ENCODE peak calls at places on chromosome 19, in ten cellular contexts. S is tibial nerve; D is ascending aorta; G is SK-N-SH; C is PC-3; L is breast epithelium; E is astrocyte; M is AG04450; I is CD8-positive, alpha-beta T cell; N is heart right ventricle. A is an unnamed sample.

GRCh38 chr19:54608792-54609191 is 15.4 kb downstream of the LILRA1 start:
- DNase-seq in N (no peak), G (no peak), L (no peak), S (no peak), I (no peak), D (no peak), E (no peak), M (no peak), C (no peak), A (no peak)

GRCh38 chr19:11693505-11694499 is 44.9 kb downstream of the ZNF823 start:
- DNase-seq in E (peak; percentile 25), N (no peak), D (no peak), G (peak; percentile 64), I (no peak), C (peak; percentile 52), S (no peak), M (no peak), L (no peak), A (no peak)

GRCh38 chr19:10430505-10431253 is 10.3 kb downstream of the PDE4A start:
- DNase-seq in E (no peak), M (no peak), L (no peak), C (peak; percentile 30), S (no peak), N (peak; percentile 40), G (peak; percentile 76), D (no peak), I (no peak), A (no peak)

GRCh38 chr19:49216076-49216475 is 58.5 kb downstream of the TRPM4 start:
- DNase-seq in M (no peak), G (no peak), D (no peak), E (peak; percentile 68), L (no peak), S (no peak), C (peak; percentile 86), I (no peak), N (no peak), A (no peak)

GRCh38 chr19:44808463-44809371 is at the start of gene BCAM:
- DNase-seq in I (no peak), G (peak; percentile 97), C (peak; percentile 58), L (peak; percentile 81), N (peak; percentile 87), E (peak; percentile 27), D (no peak), S (peak; percentile 55), M (no peak), A (peak; percentile 11)

GRCh38 chr19:40663712-40664692 is 26.4 kb downstream of the NUMBL start:
- DNase-seq in S (no peak), I (no peak), M (no peak), D (no peak), N (no peak), L (no peak), G (peak; percentile 57), C (peak; percentile 26), E (peak; percentile 44), A (no peak)

GRCh38 chr19:15299568-15300409 is 32.5 kb downstream of the BRD4 start:
- DNase-seq in M (peak; percentile 62), N (no peak), I (no peak), S (no peak), C (no peak), E (peak; percentile 73), L (no peak), D (no peak), G (no peak), A (no peak)

GRCh38 chr19:40466219-40467006 is at the start of gene SPTBN4:
- DNase-seq in C (no peak), I (peak; percentile 92), N (peak; percentile 22), E (no peak), S (peak; percentile 31), G (no peak), M (no peak), D (no peak), L (peak; percentile 65), A (peak; percentile 47)

GRCh38 chr19:42242071-42242511 is 311 bp downstream of the GSK3A start:
- DNase-seq in D (no peak), N (no peak), L (no peak), I (no peak), C (no peak), S (no peak), M (no peak), E (no peak), G (peak; percentile 59), A (no peak)

GRCh38 chr19:38664503-38665211 is 17.2 kb downstream of the ACTN4 start:
- DNase-seq in C (no peak), M (no peak), S (no peak), G (no peak), D (no peak), I (no peak), E (no peak), L (no peak), N (no peak), A (no peak)
- H3K27ac ChIP-seq in C (peak overlapping the region; percentile 76), M (peak overlapping the region; percentile 95), S (peak overlapping the region; percentile 92), G (peak overlapping the region; percentile 81), D (peak overlapping the region; percentile 96), I (no peak overlapping the region), E (peak overlapping the region; percentile 86), L (peak overlapping the region; percentile 98), N (peak overlapping the region; percentile 97), A (peak overlapping the region; percentile 84)

GRCh38 chr19:18041054-18041453 is 33.1 kb downstream of the ARRDC2 start:
- DNase-seq in N (no peak), G (no peak), E (no peak), C (no peak), I (no peak), S (no peak), L (no peak), M (no peak), D (no peak), A (no peak)

GRCh38 chr19:18046066-18046718 is 38.2 kb downstream of the ARRDC2 start:
- DNase-seq in G (no peak), C (peak; percentile 92), L (no peak), E (peak; percentile 66), D (no peak), S (no peak), N (no peak), M (no peak), I (no peak), A (no peak)

GRCh38 chr19:18044825-18045304 is 36.9 kb downstream of the ARRDC2 start:
- DNase-seq in E (peak; percentile 44), D (peak; percentile 53), L (peak; percentile 73), N (peak; percentile 82), C (peak; percentile 69), G (no peak), S (peak; percentile 40), I (peak; percentile 89), M (no peak), A (peak; percentile 54)

GRCh38 chr19:18049390-18049789 is 37.3 kb downstream of the IL12RB1 start:
- DNase-seq in S (peak; percentile 65), I (no peak), L (peak; percentile 77), D (peak; percentile 77), C (no peak), N (peak; percentile 98), E (peak; percentile 22), G (no peak), M (no peak), A (peak; percentile 46)

DNA sequence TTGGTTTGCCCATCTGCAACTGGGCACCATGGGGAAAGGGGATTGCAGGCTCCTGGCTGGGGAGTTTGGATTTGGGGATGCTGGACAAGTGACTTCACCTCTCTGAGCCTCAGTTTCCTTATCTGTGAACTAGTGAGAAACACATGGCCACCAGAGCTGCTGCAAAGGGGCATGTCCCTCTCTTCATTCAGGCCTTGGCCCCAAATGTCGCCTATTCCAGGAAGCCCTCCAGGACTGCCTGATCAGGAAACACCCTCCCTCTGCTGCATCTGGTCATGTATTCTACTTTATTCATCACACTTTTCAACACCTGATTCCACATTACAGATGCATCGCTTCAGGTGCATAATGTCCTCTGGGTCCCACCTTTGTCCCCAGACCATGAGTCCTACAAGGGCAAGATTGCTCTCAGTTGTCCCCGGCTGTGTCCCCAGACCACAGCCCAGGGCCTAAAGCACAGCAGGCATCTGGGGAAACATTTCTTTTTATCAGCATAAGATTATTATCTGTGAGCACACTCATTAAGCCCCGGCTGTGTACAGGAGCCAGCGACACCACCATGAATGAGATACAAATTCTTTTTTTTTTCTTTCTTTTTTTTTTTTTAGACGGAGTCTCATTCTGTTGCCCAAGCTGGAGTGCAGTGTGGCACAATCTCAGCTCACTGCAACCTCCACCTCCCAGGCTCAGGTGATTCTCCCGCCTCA is 37.5 kb downstream of the ARRDC2 start:
- DNase-seq in S (no peak), M (no peak), C (no peak), L (no peak), E (no peak), D (no peak), I (no peak), G (no peak), N (no peak), A (no peak)
- H3K27ac ChIP-seq in S (peak overlapping the region; percentile 60), M (peak overlapping the region; percentile 11), C (peak overlapping the region; percentile 67), L (peak overlapping the region; percentile 87), E (no peak overlapping the region), D (peak overlapping the region; percentile 52), I (peak overlapping the region; percentile 55), G (no peak overlapping the region), N (peak overlapping the region; percentile 85), A (peak overlapping the region; percentile 59)

DNA sequence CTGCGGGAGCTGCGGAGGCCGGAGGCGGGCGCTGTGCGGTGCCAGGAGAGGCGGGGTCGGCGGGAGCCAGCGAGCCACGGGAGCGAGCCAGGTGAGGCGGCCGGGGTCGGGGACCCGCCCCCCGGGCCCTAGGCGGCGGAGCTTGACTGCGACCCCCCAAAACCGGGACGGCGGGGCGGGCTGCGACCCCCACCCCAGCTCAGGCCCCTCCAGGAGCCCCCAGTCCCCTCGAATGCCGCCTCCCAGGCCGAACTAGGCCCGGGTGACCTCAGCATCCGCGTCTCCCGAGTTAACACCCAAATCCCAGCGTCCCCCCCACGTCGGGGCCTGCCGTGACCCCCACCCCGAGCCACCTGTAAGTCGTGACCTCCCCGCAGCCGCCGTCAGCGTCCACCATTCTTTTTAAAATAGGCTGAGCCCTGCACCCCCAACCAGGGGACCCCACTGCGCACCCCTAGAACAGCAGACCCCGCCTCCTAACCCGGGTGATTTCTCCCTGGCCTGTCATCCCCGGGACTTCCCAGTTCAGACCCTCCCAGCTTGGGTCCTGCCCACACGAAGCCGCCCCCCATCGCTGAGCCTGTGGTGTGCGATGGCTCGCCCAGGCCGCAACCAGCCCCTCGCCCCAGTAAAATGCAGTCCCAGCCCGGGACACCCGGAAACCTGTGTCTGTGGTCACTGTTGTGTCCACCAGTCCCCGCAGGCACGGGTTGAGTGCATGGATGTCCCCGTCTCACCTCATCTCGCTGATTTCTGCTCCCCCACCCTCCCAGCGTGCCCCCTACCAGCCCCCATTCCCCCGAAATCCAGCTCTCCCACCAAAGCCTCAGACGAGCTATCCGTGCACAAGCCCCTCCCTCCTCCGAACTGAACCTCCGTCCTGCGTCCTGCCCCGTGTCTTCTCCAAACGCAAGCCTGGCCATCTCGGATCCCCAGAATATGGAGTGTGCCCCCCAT is 551 bp downstream of the FZR1 start:
- DNase-seq in G (peak; percentile 66), D (no peak), E (no peak), C (peak; percentile 7), I (peak; percentile 57), M (no peak), N (peak; percentile 33), S (no peak), L (no peak), A (no peak)
- H3K27ac ChIP-seq in G (peak overlapping the region; percentile 53), D (peak overlapping the region; percentile 70), E (peak overlapping the region; percentile 80), C (peak overlapping the region; percentile 29), I (peak overlapping the region; percentile 97), M (no peak overlapping the region), N (peak overlapping the region; percentile 94), S (peak overlapping the region; percentile 78), L (peak overlapping the region; percentile 98), A (peak overlapping the region; percentile 65)

DNA sequence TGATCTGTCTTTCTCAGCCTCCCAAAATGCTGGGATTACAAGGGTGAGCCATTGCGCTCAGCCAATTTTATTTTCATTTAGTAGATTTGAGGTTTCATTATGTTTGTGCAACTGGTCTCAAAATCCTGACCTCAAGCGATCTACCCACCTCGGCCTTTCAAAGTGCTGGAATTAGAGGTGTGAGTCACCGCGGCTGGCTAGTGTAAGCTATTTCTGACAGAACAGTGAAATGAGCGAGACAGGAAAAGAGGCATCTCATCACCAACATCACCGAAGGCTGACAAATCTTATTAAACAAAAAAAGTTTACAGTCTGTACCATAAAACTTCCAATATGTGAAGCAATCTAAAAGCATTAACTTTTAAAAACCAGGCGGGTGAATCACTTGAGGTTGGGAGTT is 12.2 kb upstream of the ZNF888 start:
- DNase-seq in I (no peak), C (peak; percentile 84), M (no peak), D (no peak), S (no peak), E (peak; percentile 82), L (no peak), G (no peak), N (no peak), A (no peak)
- H3K27ac ChIP-seq in I (no peak overlapping the region), C (peak overlapping the region; percentile 52), M (no peak overlapping the region), D (no peak overlapping the region), S (no peak overlapping the region), E (no peak overlapping the region), L (no peak overlapping the region), G (no peak overlapping the region), N (no peak overlapping the region), A (no peak overlapping the region)